ENCODE peak calls at places on chromosomes 6 and 20, in six cellular contexts. Z is stimulated activated CD4-positive, alpha-beta T cell treated with anti-CD3 and anti-CD28 coated beads, Interleukin-15, amount 100 ng/mL, for 24 hours; M is ovary; P is stimulated activated naive B cell treated with anti-CD40 and anti-IgM and Interleukin-4, amounts not matched to agents 10 μg/mL and 1 μg/mL and 100 μg/mL, for 72 hours; L is naive B cell; Q is T-helper 2 cell. C is an unnamed sample.

GRCh38 chr6:116251568-116252384 is 2.1 kb downstream of the TSPYL4 start:
- DNase-seq in L (no peak), M (no peak), Z (no peak), P (no peak), Q (no peak), C (no peak)

GRCh38 chr20:20462185-20462584 is 94.3 kb downstream of the INSM1 start:
- DNase-seq in Q (no peak), Z (no peak), L (no peak), M (no peak), P (no peak), C (no peak)

GRCh38 chr6:166244353-166245045 is 63.7 kb downstream of the PRR18 start:
- DNase-seq in L (peak; percentile 26), M (no peak), P (no peak), Z (peak; percentile 63), Q (no peak), C (peak; percentile 44)

GRCh38 chr6:66970373-66970772 is 1263.3 kb upstream of the EYS start:
- DNase-seq in Z (no peak), L (no peak), P (no peak), M (no peak), Q (no peak), C (no peak)

GRCh38 chr20:48177058-48177457 is 391.8 kb upstream of the SULF2 start:
- DNase-seq in L (no peak), Q (no peak), M (no peak), P (no peak), Z (no peak), C (no peak)

GRCh38 chr20:57451759-57452661 is 60.8 kb downstream of the RBM38 start:
- DNase-seq in Z (peak; percentile 25), P (no peak), Q (no peak), M (no peak), L (peak; percentile 42), C (no peak)

GRCh38 chr6:16576391-16577368 is 184.6 kb downstream of the ATXN1 start:
- DNase-seq in Q (no peak), M (no peak), Z (no peak), P (no peak), L (no peak), C (no peak)

GRCh38 chr6:134007077-134007476 is 45.3 kb downstream of the SLC2A12 start:
- DNase-seq in P (no peak), L (no peak), Q (no peak), Z (no peak), M (no peak), C (no peak)

GRCh38 chr20:35796556-35796955 is 24.7 kb downstream of the PHF20 start:
- DNase-seq in M (no peak), P (no peak), Q (no peak), Z (no peak), L (peak; percentile 69), C (no peak)

GRCh38 chr6:17656092-17656491 is 50.6 kb downstream of the NUP153 start:
- DNase-seq in P (no peak), Z (no peak), L (no peak), M (no peak), Q (no peak), C (no peak)

GRCh38 chr20:5731753-5732366 is 18.3 kb upstream of the SHLD1 start:
- DNase-seq in Z (no peak), Q (no peak), P (no peak), M (no peak), L (no peak), C (no peak)

GRCh38 chr6:160132297-160132637 is 10.7 kb downstream of the SLC22A1 start:
- DNase-seq in P (no peak), M (no peak), L (no peak), Q (no peak), Z (no peak), C (no peak)

GRCh38 chr6:111184827-111185567 is 97.7 kb downstream of the SLC16A10 start:
- DNase-seq in P (no peak), M (no peak), L (no peak), Q (no peak), Z (no peak), C (no peak)

GRCh38 chr6:115783402-115784061 is 277.2 kb downstream of the FRK start:
- DNase-seq in M (no peak), P (no peak), Z (no peak), Q (no peak), L (no peak), C (no peak)

GRCh38 chr20:9743871-9744270 is 95.0 kb downstream of the PAK5 start:
- DNase-seq in L (no peak), Z (no peak), M (no peak), Q (no peak), P (no peak), C (no peak)

GRCh38 chr6:23137596-23137995 is 568.2 kb downstream of the HDGFL1 start:
- DNase-seq in L (no peak), Q (no peak), M (no peak), Z (no peak), P (no peak), C (no peak)

GRCh38 chr20:53711333-53712211 is 117.9 kb upstream of the ZNF217 start:
- DNase-seq in P (no peak), M (no peak), Q (no peak), L (no peak), Z (no peak), C (no peak)

C was measured in stimulated activated naive CD8-positive, alpha-beta T cell treated with anti-CD3 and anti-CD28 coated beads, Interleukin-15, Interleukin-2, amounts not matched to agents 100 U/mL and 50 U/mL, for 24 hours.